ENCODE peak calls at places on chromosomes 2 and 18, in seven cellular contexts. B is endodermal cell, V is amygdala, N is A172, C is foreskin fibroblast, R is amniotic stem cell, Q is brain microvascular endothelial cell. Z is an unnamed sample.

GRCh38 chr2:3130889-3131635 is 246.6 kb downstream of the EIPR1 start:
- DNase-seq in B (no peak), V (no peak), N (no peak), C (peak), R (no peak), Q (no peak), Z (no peak)

GRCh38 chr18:24987933-24988840 is 363.8 kb downstream of the ZNF521 start:
- DNase-seq in B (no peak), V (no peak), N (no peak), C (peak), R (no peak), Q (no peak), Z (no peak)

GRCh38 chr2:58427572-58428285 is 186.6 kb upstream of the FANCL start:
- DNase-seq in B (peak), V (peak), N (peak), C (peak), R (no peak), Q (peak), Z (no peak)

GRCh38 chr2:215493370-215493769 is 57.5 kb upstream of the FN1 start:
- DNase-seq in B (no peak), V (no peak), N (no peak), C (no peak), R (no peak), Q (no peak), Z (no peak)

GRCh38 chr2:70979626-70980025 is 1.2 kb downstream of the ANKRD53 start:
- DNase-seq in B (peak), V (no peak), N (no peak), C (no peak), R (no peak), Q (no peak), Z (no peak)

GRCh38 chr2:62504657-62505056 is 1.3 kb downstream of the TMEM17 start:
- DNase-seq in B (no peak), V (no peak), N (no peak), C (no peak), R (no peak), Q (no peak), Z (no peak)

GRCh38 chr2:95024306-95024880 is 1.1 kb upstream of the MAL start:
- DNase-seq in B (no peak), V (peak), N (no peak), C (no peak), R (no peak), Q (no peak), Z (no peak)

GRCh38 chr2:98598781-98599428 is 9.4 kb downstream of the COA5 start:
- DNase-seq in B (no peak), V (no peak), N (no peak), C (peak), R (no peak), Q (no peak), Z (no peak)

GRCh38 chr2:199261936-199262335 is 195.8 kb downstream of the SATB2 start:
- DNase-seq in B (no peak), V (no peak), N (no peak), C (no peak), R (no peak), Q (no peak), Z (no peak)

GRCh38 chr2:44598731-44599529 is 237.2 kb downstream of the CAMKMT start:
- DNase-seq in B (no peak), V (no peak), N (no peak), C (no peak), R (no peak), Q (no peak), Z (no peak)

GRCh38 chr2:10146366-10147005 is 23.9 kb downstream of the RRM2 start:
- DNase-seq in B (no peak), V (no peak), N (no peak), C (no peak), R (no peak), Q (no peak), Z (no peak)

GRCh38 chr18:61898576-61899205 is 5.9 kb upstream of the RNF152 start:
- DNase-seq in B (no peak), V (no peak), N (no peak), C (peak), R (no peak), Q (no peak), Z (no peak)

GRCh38 chr2:170026361-170026760 is 151.6 kb upstream of the MYO3B start:
- DNase-seq in B (no peak), V (no peak), N (no peak), C (no peak), R (no peak), Q (no peak), Z (no peak)

GRCh38 chr2:26488463-26489212 is 10.7 kb upstream of the OTOF start:
- DNase-seq in B (no peak), V (no peak), N (no peak), C (no peak), R (no peak), Q (no peak), Z (no peak)

GRCh38 chr2:188928643-188929042 is 45.5 kb upstream of the COL3A1 start:
- DNase-seq in B (no peak), V (no peak), N (no peak), C (no peak), R (no peak), Q (no peak), Z (no peak)

GRCh38 chr2:86790134-86790827 is 432 bp downstream of the CD8A start:
- DNase-seq in B (peak), V (no peak), N (no peak), C (no peak), R (no peak), Q (no peak), Z (no peak)

GRCh38 chr2:63488118-63488713 is 100.1 kb downstream of the WDPCP start:
- DNase-seq in B (peak), V (no peak), N (peak), C (peak), R (peak), Q (peak), Z (no peak)

Z was measured in NCI-H226.